ENCODE peak calls at places on chromosome 4, in eight cellular contexts. S is ELR; F is activated T-cell treated with anti-CD3 and anti-CD28 coated beads, Interleukin-2, amount 50 U/mL, for 72 hours; W is fibroblast of the conjunctiva; Y is tibial artery; K is pancreas; A is activated CD4-positive, CD25-positive, alpha-beta regulatory T cell; X is NCI-H1092. E is an unnamed sample.

GRCh38 chr4:25457053-25457715 is 80.1 kb downstream of the ANAPC4 start:
- DNase-seq in W (no peak), X (no peak), Y (no peak), F (no peak), A (no peak), K (no peak), S (peak; percentile 77), E (no peak)

GRCh38 chr4:176845636-176846035 is 52.9 kb upstream of the VEGFC start:
- DNase-seq in X (no peak), Y (no peak), W (no peak), K (no peak), F (no peak), A (no peak), S (peak; percentile 32), E (no peak)

GRCh38 chr4:108130955-108131354 is 37.8 kb downstream of the LEF1 start:
- DNase-seq in Y (no peak), X (no peak), S (no peak), K (no peak), A (no peak), F (no peak), W (no peak), E (no peak)

GRCh38 chr4:137267024-137267423 is 265.3 kb downstream of the PCDH18 start:
- DNase-seq in K (no peak), Y (no peak), X (no peak), W (peak; percentile 34), A (no peak), F (no peak), S (peak; percentile 55), E (no peak)

GRCh38 chr4:110361921-110362320 is 114.0 kb upstream of the ENPEP start:
- DNase-seq in A (no peak), K (no peak), W (no peak), F (no peak), X (no peak), Y (no peak), S (peak; percentile 54), E (no peak)

GRCh38 chr4:40749717-40750460 is at the start of gene NSUN7:
- DNase-seq in Y (no peak), K (peak; percentile 90), W (no peak), A (no peak), S (peak; percentile 16), F (peak; percentile 56), X (peak; percentile 78), E (peak; percentile 27)

GRCh38 chr4:34198966-34199365 is 2045.3 kb downstream of the ARAP2 start:
- DNase-seq in X (no peak), A (no peak), F (no peak), S (no peak), Y (no peak), K (no peak), W (no peak), E (no peak)

GRCh38 chr4:1309261-1310010 is 19.7 kb downstream of the MAEA start:
- DNase-seq in S (peak; percentile 88), F (peak; percentile 65), A (peak; percentile 19), Y (peak; percentile 93), W (peak; percentile 87), K (peak; percentile 70), X (no peak), E (peak; percentile 58)

GRCh38 chr4:165204462-165204830 is 2.9 kb upstream of the KLHL2 start:
- DNase-seq in X (no peak), A (no peak), S (peak; percentile 60), W (no peak), K (no peak), F (peak; percentile 20), Y (no peak), E (no peak)

GRCh38 chr4:176277162-176277904 is 8.3 kb upstream of the ASB5 start:
- DNase-seq in Y (peak; percentile 54), A (peak; percentile 1), W (peak; percentile 47), X (peak; percentile 57), F (peak; percentile 25), S (peak; percentile 77), K (peak; percentile 68), E (no peak)

GRCh38 chr4:54097152-54097551 is 2.8 kb upstream of the GSX2 start:
- DNase-seq in K (no peak), X (no peak), S (no peak), Y (no peak), F (no peak), A (no peak), W (no peak), E (no peak)

GRCh38 chr4:130203571-130203970 is 1107.6 kb downstream of the C4orf33 start:
- DNase-seq in S (no peak), Y (no peak), X (no peak), W (no peak), K (no peak), A (no peak), F (no peak), E (no peak)

GRCh38 chr4:97394653-97395052 is 748.6 kb downstream of the STPG2 start:
- DNase-seq in W (no peak), X (no peak), K (no peak), F (no peak), S (peak; percentile 2), A (no peak), Y (no peak), E (no peak)

GRCh38 chr4:112214397-112215264 is 17.0 kb upstream of the AP1AR start:
- DNase-seq in W (no peak), F (no peak), S (peak; percentile 68), A (no peak), X (peak; percentile 29), Y (no peak), K (no peak), E (no peak)

GRCh38 chr4:36041340-36041739 is 203.0 kb downstream of the ARAP2 start:
- DNase-seq in A (no peak), X (no peak), Y (no peak), W (no peak), F (no peak), K (no peak), S (no peak), E (no peak)

GRCh38 chr4:114311745-114312144 is 286.9 kb upstream of the UGT8 start:
- DNase-seq in F (no peak), W (no peak), S (no peak), K (no peak), X (no peak), Y (no peak), A (no peak), E (no peak)

GRCh38 chr4:139555073-139555704 is 830 bp downstream of the SETD7 start:
- DNase-seq in K (peak; percentile 93), S (peak; percentile 89), A (peak; percentile 65), Y (peak; percentile 93), W (peak; percentile 77), X (peak; percentile 46), F (peak; percentile 83), E (peak; percentile 36)

GRCh38 chr4:125322363-125322730 is 7.6 kb downstream of the FAT4 start:
- DNase-seq in K (no peak), X (no peak), Y (no peak), F (no peak), S (peak; percentile 36), W (no peak), A (no peak), E (no peak)

GRCh38 chr4:53119685-53120084 is 246.2 kb downstream of the SCFD2 start:
- DNase-seq in K (no peak), W (no peak), F (no peak), Y (no peak), X (no peak), S (peak; percentile 68), A (no peak), E (no peak)

GRCh38 chr4:56655627-56656345 is 25.3 kb downstream of the HOPX start:
- DNase-seq in K (no peak), A (no peak), S (peak; percentile 35), X (no peak), W (no peak), F (peak; percentile 39), Y (no peak), E (peak; percentile 15)

GRCh38 chr4:15958562-15958961 is 4.4 kb downstream of the FGFBP2 start:
- DNase-seq in W (no peak), F (peak; percentile 15), Y (no peak), X (no peak), S (no peak), K (no peak), A (no peak), E (no peak)

GRCh38 chr4:186726440-186727148 is 2.9 kb upstream of the FAT1 start:
- DNase-seq in F (no peak), A (no peak), K (peak; percentile 77), W (no peak), S (peak; percentile 76), X (peak; percentile 30), Y (peak; percentile 52), E (no peak)

GRCh38 chr4:58833126-58833525 is 1722.9 kb upstream of the IGFBP7 start:
- DNase-seq in X (no peak), W (no peak), K (no peak), A (no peak), S (no peak), Y (no peak), F (no peak), E (no peak)

GRCh38 chr4:15893967-15894366 is 44.6 kb downstream of the FGFBP1 start:
- DNase-seq in W (peak; percentile 93), F (no peak), S (peak; percentile 96), K (no peak), Y (no peak), A (no peak), X (no peak), E (no peak)

GRCh38 chr4:139763668-139764067 is 98.0 kb downstream of the MGST2 start:
- DNase-seq in A (no peak), F (no peak), Y (no peak), X (no peak), W (no peak), S (no peak), K (no peak), E (no peak)

GRCh38 chr4:66187175-66187720 is 517.0 kb upstream of the EPHA5 start:
- DNase-seq in X (no peak), K (no peak), F (no peak), W (no peak), A (no peak), Y (no peak), S (no peak), E (no peak)